ENCODE peak calls at places on chromosomes 4 and X, in five cellular contexts. K, C, L, W and E are unnamed samples.

GRCh38 chrX:130702867-130703707 is 199.9 kb downstream of the ENOX2 start:
- DNase-seq in K (no peak), C (no peak), L (no peak), W (no peak), E (no peak)

GRCh38 chr4:63901311-63901710 is 507.9 kb downstream of the TECRL start:
- DNase-seq in K (no peak), C (no peak), L (no peak), W (no peak), E (no peak)

GRCh38 chrX:154026136-154026806 is 6.6 kb upstream of the IRAK1 start:
- DNase-seq in K (no peak), C (no peak), L (no peak), W (no peak), E (no peak)

GRCh38 chr4:3868146-3868840 is 102.1 kb downstream of the ADRA2C start:
- DNase-seq in K (no peak), C (no peak), L (no peak), W (no peak), E (no peak)

GRCh38 chr4:68365068-68365467 is 15.2 kb upstream of the YTHDC1 start:
- DNase-seq in K (no peak), C (no peak), L (no peak), W (no peak), E (no peak)

GRCh38 chr4:46124773-46125172 is 919 bp upstream of the GABRG1 start:
- DNase-seq in K (no peak), C (peak; percentile 44), L (no peak), W (no peak), E (no peak)

GRCh38 chr4:896630-897029 is 35.5 kb downstream of the GAK start:
- DNase-seq in K (no peak), C (no peak), L (no peak), W (no peak), E (no peak)

GRCh38 chrX:8743126-8743732 is 11.3 kb upstream of the ANOS1 start:
- DNase-seq in K (peak; percentile 46), C (peak; percentile 63), L (peak; percentile 46), W (peak; percentile 56), E (no peak)

GRCh38 chr4:182465114-182465513 is 221.9 kb downstream of the TENM3 start:
- DNase-seq in K (no peak), C (no peak), L (no peak), W (no peak), E (no peak)

GRCh38 chr4:153651041-153651960 is 32.8 kb upstream of the TLR2 start:
- DNase-seq in K (no peak), C (no peak), L (no peak), W (peak; percentile 31), E (peak; percentile 96)

GRCh38 chr4:81923140-81923539 is 450.7 kb downstream of the HNRNPD start:
- DNase-seq in K (no peak), C (no peak), L (no peak), W (no peak), E (no peak)

GRCh38 chr4:143399113-143399949 is 62.7 kb downstream of the GAB1 start:
- DNase-seq in K (peak; percentile 25), C (no peak), L (no peak), W (no peak), E (no peak)

GRCh38 chr4:156710571-156711195 is 260.9 kb downstream of the PDGFC start:
- DNase-seq in K (no peak), C (no peak), L (no peak), W (no peak), E (no peak)

GRCh38 chrX:109533631-109534030 is 3.0 kb upstream of the NXT2 start:
- DNase-seq in K (no peak), C (no peak), L (no peak), W (no peak), E (no peak)

DNA sequence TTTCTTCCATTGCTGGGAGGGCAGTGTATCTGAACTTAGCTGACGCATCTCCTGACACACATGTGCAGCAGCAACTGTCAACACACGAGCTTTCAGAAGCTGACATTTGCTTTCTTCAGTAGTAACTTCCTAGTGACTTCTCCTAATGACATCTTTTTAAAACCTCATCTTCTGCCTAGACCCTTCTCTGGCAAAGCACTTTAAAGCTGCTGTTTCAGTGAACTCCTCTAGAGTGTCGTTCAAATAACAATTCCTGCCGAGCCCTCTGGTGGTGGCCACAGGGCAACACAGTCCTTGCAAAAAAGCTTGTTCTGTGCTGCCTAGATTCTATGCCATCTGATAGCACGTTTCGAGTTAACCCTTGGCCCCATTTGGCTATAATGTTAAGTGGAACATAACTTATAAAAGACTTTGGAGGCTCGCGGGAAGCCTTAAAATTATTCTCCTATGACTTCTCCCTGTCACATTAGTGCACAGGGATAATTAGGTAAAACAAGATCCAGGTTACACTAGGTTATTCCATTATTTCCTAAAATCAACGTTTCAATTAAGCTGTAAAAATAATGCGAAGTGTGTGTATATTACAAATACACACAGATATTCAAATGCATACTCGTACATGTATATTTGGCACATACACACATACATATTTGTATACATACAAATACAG is 2340.8 kb downstream of the PCDH7 start:
- DNase-seq in K (peak; percentile 58), C (peak; percentile 56), L (no peak), W (peak; percentile 7), E (no peak)
- TF ChIP-seq CTCF in K (peak; percentile 35), C (peak; percentile 86), L (no peak), W (peak; percentile 32), E (no peak)

GRCh38 chrX:124018031-124018430 is 56.5 kb downstream of the STAG2 start:
- DNase-seq in K (no peak), C (no peak), L (no peak), W (no peak), E (no peak)
- TF ChIP-seq CTCF in K (peak; percentile 25), C (no peak), L (peak; percentile 27), W (no peak), E (peak; percentile 22)

DNA sequence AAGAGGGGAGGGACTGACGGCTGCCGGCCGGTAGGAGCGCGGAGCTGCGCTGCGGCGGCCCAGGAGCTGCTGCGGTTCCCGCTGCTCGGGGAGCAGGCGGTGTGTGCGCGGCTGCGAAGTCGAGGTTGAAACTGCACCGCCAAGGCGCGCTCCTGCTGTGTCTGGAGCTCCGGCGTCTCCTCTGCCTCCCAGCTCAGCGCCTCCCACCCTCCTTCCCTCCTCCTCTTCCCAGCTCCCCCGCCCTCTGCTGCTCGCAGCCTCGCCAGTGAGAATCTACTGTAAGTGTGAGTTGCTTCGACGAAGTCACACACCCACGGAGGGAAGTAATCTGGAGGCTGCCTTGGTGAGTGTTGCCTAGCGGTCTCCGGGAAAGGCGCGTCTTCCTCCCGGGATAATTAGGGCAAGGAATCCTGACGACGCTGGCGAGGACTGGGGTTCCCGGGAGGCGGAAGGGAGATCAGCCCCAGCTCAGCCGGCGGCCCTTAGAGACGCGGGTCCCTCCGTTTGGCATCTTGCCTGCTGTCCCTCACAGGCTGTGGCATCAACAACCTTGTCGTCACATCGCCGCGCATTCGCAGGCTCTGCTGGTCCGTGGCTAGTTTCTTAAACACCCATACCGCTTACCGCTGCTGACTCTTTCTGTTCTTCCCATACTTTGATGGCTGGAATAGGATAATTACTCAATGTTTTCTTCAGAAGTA is at the start of gene EPHA5:
- DNase-seq in K (peak; percentile 79), C (peak; percentile 64), L (no peak), W (peak; percentile 40), E (no peak)
- TF ChIP-seq CTCF in K (no peak), C (peak; percentile 53), L (no peak), W (no peak), E (no peak)

GRCh38 chr4:28225005-28225404 is 1364.4 kb downstream of the STIM2 start:
- DNase-seq in K (peak; percentile 60), C (no peak), L (no peak), W (no peak), E (no peak)
- TF ChIP-seq CTCF in K (peak; percentile 31), C (peak; percentile 64), L (no peak), W (no peak), E (no peak)

DNA sequence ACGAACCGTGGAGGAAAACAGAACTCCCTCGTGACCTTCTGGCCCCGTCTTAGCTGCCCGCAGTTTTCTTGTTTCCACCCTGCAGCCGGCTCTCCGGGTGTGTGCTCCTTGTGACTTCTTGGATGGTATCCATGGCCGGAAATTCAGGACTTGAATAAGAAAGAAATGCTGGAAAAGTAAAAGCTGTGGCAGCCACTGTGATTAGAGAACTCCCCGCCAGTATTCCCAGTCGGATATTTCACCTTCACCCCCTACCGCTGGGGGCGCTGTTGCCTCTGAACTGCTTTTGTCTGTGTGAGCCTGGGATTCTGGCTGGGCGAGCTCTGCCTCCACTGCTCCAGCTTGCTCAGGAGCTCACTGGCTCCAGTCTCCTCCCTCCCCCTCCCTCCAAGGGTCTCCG is 41.5 kb upstream of the CYP4V2 start:
- DNase-seq in K (peak; percentile 53), C (peak; percentile 64), L (no peak), W (peak; percentile 81), E (no peak)
- TF ChIP-seq CTCF in K (peak; percentile 11), C (peak; percentile 72), L (no peak), W (no peak), E (peak; percentile 79)